ENCODE peak calls at places on chromosomes 13 and 19, in four cellular contexts. One of them, this sample, is unnamed.

GRCh38 chr13:24709186-24709913 is 29.1 kb downstream of the ATP12A start:
- DNase-seq in BE2C: no peak
- DNase-seq in fibroblast of pulmonary artery: no peak
- DNase-seq in endothelial cell: no peak
- DNase-seq in this sample: no peak

GRCh38 chr13:44274838-44275237 is 98.8 kb upstream of the SERP2 start:
- DNase-seq in BE2C: peak
- DNase-seq in fibroblast of pulmonary artery: no peak
- DNase-seq in endothelial cell: no peak
- DNase-seq in this sample: no peak

GRCh38 chr13:110109910-110110309 is 197.0 kb downstream of the COL4A1 start:
- DNase-seq in BE2C: no peak
- DNase-seq in fibroblast of pulmonary artery: peak
- DNase-seq in endothelial cell: no peak
- DNase-seq in this sample: no peak

GRCh38 chr19:21087871-21088270 is 5.9 kb downstream of the ZNF714 start:
- DNase-seq in BE2C: no peak
- DNase-seq in fibroblast of pulmonary artery: no peak
- DNase-seq in endothelial cell: no peak
- DNase-seq in this sample: no peak

GRCh38 chr19:15812059-15812722 is 3.3 kb downstream of the OR10H1 start:
- DNase-seq in BE2C: no peak
- DNase-seq in fibroblast of pulmonary artery: no peak
- DNase-seq in endothelial cell: no peak
- DNase-seq in this sample: no peak

GRCh38 chr19:3595521-3596061 is 10.3 kb downstream of the GIPC3 start:
- DNase-seq in BE2C: no peak
- DNase-seq in fibroblast of pulmonary artery: no peak
- DNase-seq in endothelial cell: no peak
- DNase-seq in this sample: no peak

GRCh38 chr19:4233282-4233853 is 4.0 kb downstream of the EBI3 start:
- DNase-seq in BE2C: peak
- DNase-seq in fibroblast of pulmonary artery: peak
- DNase-seq in endothelial cell: peak
- DNase-seq in this sample: peak

GRCh38 chr13:23570099-23570926 is at the start of gene TNFRSF19:
- DNase-seq in BE2C: peak
- DNase-seq in fibroblast of pulmonary artery: peak
- DNase-seq in endothelial cell: no peak
- DNase-seq in this sample: no peak

GRCh38 chr19:16216744-16217670 is 19.3 kb downstream of the AP1M1 start:
- DNase-seq in BE2C: no peak
- DNase-seq in fibroblast of pulmonary artery: no peak
- DNase-seq in endothelial cell: no peak
- DNase-seq in this sample: no peak

GRCh38 chr19:5914946-5915781 is 1.1 kb downstream of the CAPS start:
- DNase-seq in BE2C: no peak
- DNase-seq in fibroblast of pulmonary artery: no peak
- DNase-seq in endothelial cell: no peak
- DNase-seq in this sample: no peak

GRCh38 chr19:1264801-1265610 is 4.1 kb upstream of the CIRBP start:
- DNase-seq in BE2C: peak
- DNase-seq in fibroblast of pulmonary artery: peak
- DNase-seq in endothelial cell: peak
- DNase-seq in this sample: no peak

GRCh38 chr19:36489920-36490415 is 607 bp upstream of the ZNF566 start:
- DNase-seq in BE2C: peak
- DNase-seq in fibroblast of pulmonary artery: peak
- DNase-seq in endothelial cell: no peak
- DNase-seq in this sample: no peak

GRCh38 chr19:50221087-50221486 is 17.7 kb downstream of the MYH14 start:
- DNase-seq in BE2C: no peak
- DNase-seq in fibroblast of pulmonary artery: no peak
- DNase-seq in endothelial cell: no peak
- DNase-seq in this sample: no peak

GRCh38 chr19:50223439-50223716 is 20.0 kb downstream of the MYH14 start:
- DNase-seq in BE2C: no peak
- DNase-seq in fibroblast of pulmonary artery: no peak
- DNase-seq in endothelial cell: no peak
- DNase-seq in this sample: no peak

GRCh38 chr19:50226536-50226935 is 23.1 kb downstream of the MYH14 start:
- DNase-seq in BE2C: no peak
- DNase-seq in fibroblast of pulmonary artery: no peak
- DNase-seq in endothelial cell: no peak
- DNase-seq in this sample: no peak

GRCh38 chr19:50224986-50225747 is 21.7 kb downstream of the MYH14 start:
- DNase-seq in BE2C: no peak
- DNase-seq in fibroblast of pulmonary artery: no peak
- DNase-seq in endothelial cell: no peak
- DNase-seq in this sample: no peak

DNA sequence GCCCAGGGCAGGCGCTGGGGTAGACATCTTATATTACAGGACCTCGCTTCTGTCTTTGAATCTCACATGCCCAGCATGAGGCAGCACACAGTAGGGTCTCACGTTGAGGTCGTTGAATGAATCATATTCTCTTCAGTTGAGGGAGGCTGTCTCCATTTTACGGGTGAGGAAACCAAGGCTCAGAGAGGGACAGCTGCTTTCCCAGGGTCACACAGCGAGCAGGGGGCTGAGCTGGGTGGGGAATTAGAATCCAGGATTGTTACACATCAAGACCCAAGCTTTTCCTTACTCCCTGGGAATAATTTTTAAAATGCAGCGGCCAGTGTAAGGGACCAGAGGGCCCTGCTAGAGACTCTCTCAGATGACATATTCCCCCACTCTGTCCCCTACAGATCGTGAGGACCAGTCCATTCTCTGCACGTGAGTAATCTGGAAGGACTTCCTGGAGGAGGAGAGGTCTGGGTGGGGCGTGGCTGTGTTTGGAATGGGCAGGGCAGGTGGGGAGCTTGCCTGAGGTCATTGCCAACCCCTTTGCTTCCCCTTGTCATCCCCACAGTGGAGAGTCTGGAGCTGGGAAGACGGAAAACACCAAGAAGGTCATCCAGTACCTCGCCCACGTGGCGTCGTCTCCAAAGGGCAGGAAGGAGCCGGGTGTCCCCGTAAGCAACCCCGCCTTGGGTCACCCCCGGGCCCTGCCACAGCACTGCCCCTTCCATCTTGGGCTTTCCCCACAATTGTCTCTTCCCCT is 19.4 kb downstream of the MYH14 start:
- DNase-seq in BE2C: no peak
- DNase-seq in fibroblast of pulmonary artery: no peak
- DNase-seq in endothelial cell: no peak
- DNase-seq in this sample: no peak
- TF ChIP-seq CTCF in BE2C: no peak
- TF ChIP-seq CTCF in fibroblast of pulmonary artery: no peak
- TF ChIP-seq CTCF in endothelial cell: no peak
- TF ChIP-seq CTCF in this sample: no peak

GRCh38 chr13:94712287-94712811 is at the start of gene SOX21:
- DNase-seq in BE2C: no peak
- DNase-seq in fibroblast of pulmonary artery: no peak
- DNase-seq in endothelial cell: no peak
- DNase-seq in this sample: peak

GRCh38 chr13:94712812-94713555 is 639 bp upstream of the SOX21 start:
- DNase-seq in BE2C: peak
- DNase-seq in fibroblast of pulmonary artery: peak
- DNase-seq in endothelial cell: peak
- DNase-seq in this sample: no peak

GRCh38 chr13:94711561-94712286 is 621 bp downstream of the SOX21 start:
- DNase-seq in BE2C: peak
- DNase-seq in fibroblast of pulmonary artery: peak
- DNase-seq in endothelial cell: no peak
- DNase-seq in this sample: peak

GRCh38 chr13:94713556-94714182 is 1.3 kb upstream of the SOX21 start:
- DNase-seq in BE2C: no peak
- DNase-seq in fibroblast of pulmonary artery: no peak
- DNase-seq in endothelial cell: no peak
- DNase-seq in this sample: no peak

GRCh38 chr13:94716016-94716415 is 3.7 kb upstream of the SOX21 start:
- DNase-seq in BE2C: no peak
- DNase-seq in fibroblast of pulmonary artery: no peak
- DNase-seq in endothelial cell: no peak
- DNase-seq in this sample: no peak
- TF ChIP-seq CTCF in BE2C: no peak
- TF ChIP-seq CTCF in fibroblast of pulmonary artery: peak
- TF ChIP-seq CTCF in endothelial cell: no peak
- TF ChIP-seq CTCF in this sample: no peak

GRCh38 chr13:113902956-113903355 is 39.1 kb upstream of the GAS6 start:
- DNase-seq in BE2C: no peak
- DNase-seq in fibroblast of pulmonary artery: no peak
- DNase-seq in endothelial cell: no peak
- DNase-seq in this sample: peak

GRCh38 chr13:113903361-113903760 is 39.5 kb upstream of the GAS6 start:
- DNase-seq in BE2C: no peak
- DNase-seq in fibroblast of pulmonary artery: no peak
- DNase-seq in endothelial cell: no peak
- DNase-seq in this sample: peak

GRCh38 chr13:113903912-113904311 is 40.0 kb upstream of the GAS6 start:
- DNase-seq in BE2C: no peak
- DNase-seq in fibroblast of pulmonary artery: no peak
- DNase-seq in endothelial cell: no peak
- DNase-seq in this sample: no peak

GRCh38 chr13:113905018-113905417 is 41.1 kb upstream of the GAS6 start:
- DNase-seq in BE2C: no peak
- DNase-seq in fibroblast of pulmonary artery: no peak
- DNase-seq in endothelial cell: no peak
- DNase-seq in this sample: peak

GRCh38 chr13:113904411-113904810 is 40.5 kb upstream of the GAS6 start:
- DNase-seq in BE2C: peak
- DNase-seq in fibroblast of pulmonary artery: peak
- DNase-seq in endothelial cell: peak
- DNase-seq in this sample: no peak
- TF ChIP-seq CTCF in BE2C: peak
- TF ChIP-seq CTCF in fibroblast of pulmonary artery: peak
- TF ChIP-seq CTCF in endothelial cell: peak
- TF ChIP-seq CTCF in this sample: peak

GRCh38 chr13:36475468-36475867 is 43.2 kb downstream of the CCNA1 start:
- DNase-seq in BE2C: no peak
- DNase-seq in fibroblast of pulmonary artery: peak
- DNase-seq in endothelial cell: no peak
- DNase-seq in this sample: no peak
- TF ChIP-seq CTCF in BE2C: peak
- TF ChIP-seq CTCF in fibroblast of pulmonary artery: peak
- TF ChIP-seq CTCF in endothelial cell: no peak
- TF ChIP-seq CTCF in this sample: no peak